ENCODE peak calls at places on chromosomes 2 and 18, in seven cellular contexts. J is BJ; O is stimulated activated effector memory CD8-positive, alpha-beta T cell treated with anti-CD3 and anti-CD28 coated beads, Interleukin-12 subunit alpha, Interleukin-12 subunit beta, amount 100 ng/mL, for 72 hours; X is HCT116; R is NCI-H1105 treated with DMSO at 0.1 percent for 48 hours; Q is GM12891; B is mesothelial cell of epicardium. H is an unnamed sample.
A peak's percentile ranks its signal among the peaks of the same experiment; 100 is the strongest.

GRCh38 chr2:48626047-48626446 is 8.4 kb downstream of the GTF2A1L start:
- DNase-seq in J (no peak), O (no peak), X (no peak), R (no peak), Q (no peak), B (no peak), H (no peak)

GRCh38 chr2:112751451-112752197 is 12.8 kb downstream of the CKAP2L start:
- DNase-seq in J (no peak), O (no peak), X (no peak), R (no peak), Q (no peak), B (no peak), H (no peak)

GRCh38 chr18:10141559-10141958 is 227.7 kb downstream of the VAPA start:
- DNase-seq in J (no peak), O (no peak), X (no peak), R (no peak), Q (no peak), B (no peak), H (no peak)

GRCh38 chr2:28004086-28004485 is 113.6 kb downstream of the BABAM2 start:
- DNase-seq in J (peak; percentile 31), O (no peak), X (no peak), R (no peak), Q (no peak), B (no peak), H (no peak)

GRCh38 chr2:39542523-39542922 is 105.4 kb upstream of the MAP4K3 start:
- DNase-seq in J (no peak), O (no peak), X (no peak), R (no peak), Q (no peak), B (no peak), H (no peak)

GRCh38 chr2:234674781-234675201 is 177.9 kb upstream of the ARL4C start:
- DNase-seq in J (peak; percentile 72), O (no peak), X (no peak), R (no peak), Q (no peak), B (no peak), H (no peak)

GRCh38 chr2:233051241-233052149 is 8.6 kb upstream of the INPP5D start:
- DNase-seq in J (no peak), O (no peak), X (no peak), R (no peak), Q (no peak), B (no peak), H (no peak)

GRCh38 chr2:206208900-206209299 is 49.2 kb downstream of the EEF1B2 start:
- DNase-seq in J (no peak), O (no peak), X (no peak), R (no peak), Q (no peak), B (no peak), H (no peak)

GRCh38 chr2:55391615-55392242 is 27.9 kb downstream of the CCDC88A start:
- DNase-seq in J (no peak), O (no peak), X (no peak), R (no peak), Q (no peak), B (no peak), H (no peak)

GRCh38 chr18:62790836-62791772 is 75.8 kb downstream of the PHLPP1 start:
- DNase-seq in J (peak; percentile 31), O (no peak), X (no peak), R (peak; percentile 35), Q (no peak), B (no peak), H (no peak)

GRCh38 chr2:212873256-212873655 is 278.2 kb downstream of the IKZF2 start:
- DNase-seq in J (no peak), O (no peak), X (no peak), R (no peak), Q (no peak), B (no peak), H (no peak)

GRCh38 chr2:139214806-139215205 is 434.6 kb upstream of the NXPH2 start:
- DNase-seq in J (no peak), O (no peak), X (no peak), R (no peak), Q (no peak), B (no peak), H (no peak)

GRCh38 chr2:37851828-37852584 is 73.1 kb upstream of the RMDN2 start:
- DNase-seq in J (no peak), O (no peak), X (no peak), R (no peak), Q (peak; percentile 19), B (no peak), H (no peak)

GRCh38 chr2:89833780-89834117 is 1142.3 kb downstream of the RPIA start:
- DNase-seq in J (no peak), O (no peak), X (no peak), R (no peak), Q (no peak), B (no peak), H (no peak)

GRCh38 chr2:42764096-42764495 is at the start of gene OXER1:
- DNase-seq in J (no peak), O (no peak), X (no peak), R (no peak), Q (no peak), B (no peak), H (no peak)

GRCh38 chr18:12060182-12060870 is 33.3 kb upstream of the ANKRD62 start:
- DNase-seq in J (no peak), O (no peak), X (peak; percentile 37), R (no peak), Q (no peak), B (no peak), H (no peak)

GRCh38 chr2:64837925-64838641 is 151.1 kb upstream of the SLC1A4 start:
- DNase-seq in J (no peak), O (no peak), X (peak; percentile 66), R (no peak), Q (no peak), B (no peak), H (no peak)

GRCh38 chr2:95314964-95315611 is 17.9 kb downstream of the KCNIP3 start:
- DNase-seq in J (no peak), O (no peak), X (peak; percentile 32), R (no peak), Q (peak; percentile 56), B (no peak), H (no peak)

GRCh38 chr2:69490486-69490885 is 53.3 kb upstream of the NFU1 start:
- DNase-seq in J (no peak), O (no peak), X (no peak), R (no peak), Q (no peak), B (no peak), H (no peak)

GRCh38 chr2:13652531-13653313 is 936.0 kb downstream of the TRIB2 start:
- DNase-seq in J (no peak), O (no peak), X (no peak), R (no peak), Q (no peak), B (no peak), H (no peak)

H was measured in NCI-H1436.